ENCODE peak calls at places on chromosomes 12 and 14, in eight cellular contexts. One of them, this sample, is unnamed.

GRCh38 chr12:1666685-1667162 is 24.1 kb upstream of the ADIPOR2 start:
- DNase-seq in fibroblast of lung: no peak
- DNase-seq in pancreas: no peak
- DNase-seq in mammary epithelial cell: no peak
- DNase-seq in CD4-positive, alpha-beta memory T cell: no peak
- DNase-seq in CD8-positive, alpha-beta T cell: no peak
- DNase-seq in heart right ventricle: no peak
- DNase-seq in tibial nerve: no peak
- DNase-seq in this sample: no peak

GRCh38 chr14:89473979-89474378 is 56.9 kb upstream of the FOXN3 start:
- DNase-seq in fibroblast of lung: peak; percentile 64
- DNase-seq in pancreas: no peak
- DNase-seq in mammary epithelial cell: no peak
- DNase-seq in CD4-positive, alpha-beta memory T cell: no peak
- DNase-seq in CD8-positive, alpha-beta T cell: no peak
- DNase-seq in heart right ventricle: no peak
- DNase-seq in tibial nerve: no peak
- DNase-seq in this sample: no peak

GRCh38 chr14:23054000-23054811 is 3.1 kb downstream of the CDH24 start:
- DNase-seq in fibroblast of lung: no peak
- DNase-seq in pancreas: no peak
- DNase-seq in mammary epithelial cell: no peak
- DNase-seq in CD4-positive, alpha-beta memory T cell: no peak
- DNase-seq in CD8-positive, alpha-beta T cell: no peak
- DNase-seq in heart right ventricle: no peak
- DNase-seq in tibial nerve: no peak
- DNase-seq in this sample: no peak

GRCh38 chr14:55536208-55536708 is 43.7 kb upstream of the KTN1 start:
- DNase-seq in fibroblast of lung: peak; percentile 25
- DNase-seq in pancreas: no peak
- DNase-seq in mammary epithelial cell: no peak
- DNase-seq in CD4-positive, alpha-beta memory T cell: no peak
- DNase-seq in CD8-positive, alpha-beta T cell: no peak
- DNase-seq in heart right ventricle: no peak
- DNase-seq in tibial nerve: no peak
- DNase-seq in this sample: no peak

GRCh38 chr12:93894391-93895095 is 217.4 kb downstream of the CRADD start:
- DNase-seq in fibroblast of lung: peak; percentile 86
- DNase-seq in pancreas: peak; percentile 28
- DNase-seq in mammary epithelial cell: no peak
- DNase-seq in CD4-positive, alpha-beta memory T cell: no peak
- DNase-seq in CD8-positive, alpha-beta T cell: no peak
- DNase-seq in heart right ventricle: peak; percentile 95
- DNase-seq in tibial nerve: peak; percentile 38
- DNase-seq in this sample: no peak

GRCh38 chr14:52730708-52731111 is 744 bp downstream of the STYX start:
- DNase-seq in fibroblast of lung: peak; percentile 31
- DNase-seq in pancreas: no peak
- DNase-seq in mammary epithelial cell: peak; percentile 33
- DNase-seq in CD4-positive, alpha-beta memory T cell: no peak
- DNase-seq in CD8-positive, alpha-beta T cell: no peak
- DNase-seq in heart right ventricle: no peak
- DNase-seq in tibial nerve: no peak
- DNase-seq in this sample: no peak

GRCh38 chr14:54440454-54440853 is 720 bp downstream of the CNIH1 start:
- DNase-seq in fibroblast of lung: peak; percentile 5
- DNase-seq in pancreas: no peak
- DNase-seq in mammary epithelial cell: no peak
- DNase-seq in CD4-positive, alpha-beta memory T cell: no peak
- DNase-seq in CD8-positive, alpha-beta T cell: no peak
- DNase-seq in heart right ventricle: no peak
- DNase-seq in tibial nerve: no peak
- DNase-seq in this sample: no peak

GRCh38 chr14:93712838-93713724 is 75.2 kb downstream of the PRIMA1 start:
- DNase-seq in fibroblast of lung: no peak
- DNase-seq in pancreas: no peak
- DNase-seq in mammary epithelial cell: peak; percentile 64
- DNase-seq in CD4-positive, alpha-beta memory T cell: no peak
- DNase-seq in CD8-positive, alpha-beta T cell: no peak
- DNase-seq in heart right ventricle: no peak
- DNase-seq in tibial nerve: no peak
- DNase-seq in this sample: no peak

GRCh38 chr12:129959889-129960288 is 56.1 kb upstream of the TMEM132D start:
- DNase-seq in fibroblast of lung: no peak
- DNase-seq in pancreas: no peak
- DNase-seq in mammary epithelial cell: no peak
- DNase-seq in CD4-positive, alpha-beta memory T cell: no peak
- DNase-seq in CD8-positive, alpha-beta T cell: no peak
- DNase-seq in heart right ventricle: no peak
- DNase-seq in tibial nerve: no peak
- DNase-seq in this sample: no peak

GRCh38 chr12:5808956-5809355 is 136.1 kb downstream of the ANO2 start:
- DNase-seq in fibroblast of lung: peak; percentile 95
- DNase-seq in pancreas: no peak
- DNase-seq in mammary epithelial cell: peak; percentile 13
- DNase-seq in CD4-positive, alpha-beta memory T cell: no peak
- DNase-seq in CD8-positive, alpha-beta T cell: no peak
- DNase-seq in heart right ventricle: no peak
- DNase-seq in tibial nerve: no peak
- DNase-seq in this sample: no peak

GRCh38 chr12:42550815-42551214 is 38.7 kb downstream of the PRICKLE1 start:
- DNase-seq in fibroblast of lung: no peak
- DNase-seq in pancreas: no peak
- DNase-seq in mammary epithelial cell: no peak
- DNase-seq in CD4-positive, alpha-beta memory T cell: no peak
- DNase-seq in CD8-positive, alpha-beta T cell: no peak
- DNase-seq in heart right ventricle: no peak
- DNase-seq in tibial nerve: no peak
- DNase-seq in this sample: no peak

GRCh38 chr14:23385840-23386657 is 9.2 kb downstream of the CMTM5 start:
- DNase-seq in fibroblast of lung: no peak
- DNase-seq in pancreas: peak; percentile 83
- DNase-seq in mammary epithelial cell: no peak
- DNase-seq in CD4-positive, alpha-beta memory T cell: no peak
- DNase-seq in CD8-positive, alpha-beta T cell: no peak
- DNase-seq in heart right ventricle: no peak
- DNase-seq in tibial nerve: no peak
- DNase-seq in this sample: no peak

GRCh38 chr14:101193845-101194355 is 290.4 kb upstream of the RTL1 start:
- DNase-seq in fibroblast of lung: no peak
- DNase-seq in pancreas: peak; percentile 6
- DNase-seq in mammary epithelial cell: no peak
- DNase-seq in CD4-positive, alpha-beta memory T cell: no peak
- DNase-seq in CD8-positive, alpha-beta T cell: no peak
- DNase-seq in heart right ventricle: no peak
- DNase-seq in tibial nerve: no peak
- DNase-seq in this sample: no peak

GRCh38 chr14:98893675-98894074 is 378.3 kb downstream of the BCL11B start:
- DNase-seq in fibroblast of lung: peak; percentile 35
- DNase-seq in pancreas: no peak
- DNase-seq in mammary epithelial cell: peak; percentile 77
- DNase-seq in CD4-positive, alpha-beta memory T cell: no peak
- DNase-seq in CD8-positive, alpha-beta T cell: no peak
- DNase-seq in heart right ventricle: no peak
- DNase-seq in tibial nerve: no peak
- DNase-seq in this sample: no peak

GRCh38 chr14:68522510-68523325 is 270.1 kb downstream of the ZFP36L1 start:
- DNase-seq in fibroblast of lung: no peak
- DNase-seq in pancreas: no peak
- DNase-seq in mammary epithelial cell: no peak
- DNase-seq in CD4-positive, alpha-beta memory T cell: no peak
- DNase-seq in CD8-positive, alpha-beta T cell: no peak
- DNase-seq in heart right ventricle: no peak
- DNase-seq in tibial nerve: no peak
- DNase-seq in this sample: no peak

GRCh38 chr12:28024231-28024995 is 51.9 kb upstream of the PTHLH start:
- DNase-seq in fibroblast of lung: peak; percentile 94
- DNase-seq in pancreas: no peak
- DNase-seq in mammary epithelial cell: peak; percentile 92
- DNase-seq in CD4-positive, alpha-beta memory T cell: no peak
- DNase-seq in CD8-positive, alpha-beta T cell: no peak
- DNase-seq in heart right ventricle: no peak
- DNase-seq in tibial nerve: no peak
- DNase-seq in this sample: no peak

GRCh38 chr12:120062976-120063579 is 53.5 kb downstream of the RAB35 start:
- DNase-seq in fibroblast of lung: no peak
- DNase-seq in pancreas: no peak
- DNase-seq in mammary epithelial cell: no peak
- DNase-seq in CD4-positive, alpha-beta memory T cell: no peak
- DNase-seq in CD8-positive, alpha-beta T cell: no peak
- DNase-seq in heart right ventricle: no peak
- DNase-seq in tibial nerve: no peak
- DNase-seq in this sample: no peak
- H3K4me1 ChIP-seq in fibroblast of lung: no peaks in the 10 kb centered on the region
- H3K4me1 ChIP-seq in pancreas: no peaks in the 10 kb centered on the region
- H3K4me1 ChIP-seq in mammary epithelial cell: peaks cover 8% of the 10 kb centered on the region
- H3K4me1 ChIP-seq in CD4-positive, alpha-beta memory T cell: no peaks in the 10 kb centered on the region
- H3K4me1 ChIP-seq in CD8-positive, alpha-beta T cell: no peaks in the 10 kb centered on the region
- H3K4me1 ChIP-seq in heart right ventricle: peaks cover 8% of the 10 kb centered on the region
- H3K4me1 ChIP-seq in tibial nerve: no peaks in the 10 kb centered on the region
- H3K4me1 ChIP-seq in this sample: no peaks in the 10 kb centered on the region

GRCh38 chr12:109466821-109467220 is 10.3 kb downstream of the KCTD10 start:
- DNase-seq in fibroblast of lung: no peak
- DNase-seq in pancreas: no peak
- DNase-seq in mammary epithelial cell: no peak
- DNase-seq in CD4-positive, alpha-beta memory T cell: no peak
- DNase-seq in CD8-positive, alpha-beta T cell: no peak
- DNase-seq in heart right ventricle: no peak
- DNase-seq in tibial nerve: no peak
- DNase-seq in this sample: no peak
- H3K4me3 ChIP-seq in fibroblast of lung: no peak overlapping the region
- H3K4me3 ChIP-seq in pancreas: no peak overlapping the region
- H3K4me3 ChIP-seq in mammary epithelial cell: no peak overlapping the region
- H3K4me3 ChIP-seq in CD4-positive, alpha-beta memory T cell: no peak overlapping the region
- H3K4me3 ChIP-seq in CD8-positive, alpha-beta T cell: no peak overlapping the region
- H3K4me3 ChIP-seq in heart right ventricle: no peak overlapping the region
- H3K4me3 ChIP-seq in tibial nerve: no peak overlapping the region
- H3K4me3 ChIP-seq in this sample: no peak overlapping the region

DNA sequence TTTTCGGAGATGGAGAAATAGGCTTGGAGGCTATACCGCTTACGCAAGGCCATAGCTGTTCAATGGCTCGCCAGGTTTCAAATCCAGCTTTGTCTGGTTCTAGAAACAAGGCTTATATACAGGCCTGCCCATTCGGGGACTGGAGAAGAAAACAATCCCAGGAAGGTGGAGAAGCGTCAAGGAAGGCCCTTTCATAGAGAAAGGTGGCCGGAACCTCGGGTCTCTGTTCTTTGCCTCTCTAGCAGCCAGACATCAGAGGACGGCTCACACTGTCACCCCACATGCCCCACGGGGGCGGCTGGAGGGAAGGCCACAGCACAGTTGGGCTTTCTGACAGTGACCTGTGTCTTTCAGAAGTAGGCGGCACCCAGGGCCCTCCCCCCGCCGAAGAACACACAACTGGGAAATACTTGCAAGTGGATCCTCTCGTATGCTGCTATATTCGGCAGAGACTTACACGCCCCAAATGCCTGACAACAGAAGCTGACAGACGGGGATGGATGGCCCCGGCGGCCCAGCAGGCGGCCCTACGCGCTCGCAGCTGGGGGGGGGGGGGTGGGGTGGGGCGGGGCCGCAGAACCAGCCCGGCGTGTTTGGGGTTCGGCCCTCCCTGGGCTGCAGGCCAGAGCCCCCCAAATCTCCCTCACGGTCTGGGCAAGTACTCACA is 4.5 kb upstream of the SETD1B start:
- DNase-seq in fibroblast of lung: peak; percentile 92
- DNase-seq in pancreas: peak; percentile 71
- DNase-seq in mammary epithelial cell: peak; percentile 83
- DNase-seq in CD4-positive, alpha-beta memory T cell: peak; percentile 66
- DNase-seq in CD8-positive, alpha-beta T cell: no peak
- DNase-seq in heart right ventricle: peak; percentile 84
- DNase-seq in tibial nerve: peak; percentile 52
- DNase-seq in this sample: peak; percentile 78
- H3K27ac ChIP-seq in fibroblast of lung: peak overlapping the region; percentile 97
- H3K27ac ChIP-seq in pancreas: peak overlapping the region; percentile 100
- H3K27ac ChIP-seq in mammary epithelial cell: peak overlapping the region; percentile 92
- H3K27ac ChIP-seq in CD4-positive, alpha-beta memory T cell: peak overlapping the region; percentile 91
- H3K27ac ChIP-seq in CD8-positive, alpha-beta T cell: peak overlapping the region; percentile 98
- H3K27ac ChIP-seq in heart right ventricle: peak overlapping the region; percentile 100
- H3K27ac ChIP-seq in tibial nerve: peak overlapping the region; percentile 100
- H3K27ac ChIP-seq in this sample: peak overlapping the region; percentile 94

GRCh38 chr12:124510301-124510970 is 57.0 kb downstream of the NCOR2 start:
- DNase-seq in fibroblast of lung: no peak
- DNase-seq in pancreas: no peak
- DNase-seq in mammary epithelial cell: no peak
- DNase-seq in CD4-positive, alpha-beta memory T cell: no peak
- DNase-seq in CD8-positive, alpha-beta T cell: no peak
- DNase-seq in heart right ventricle: no peak
- DNase-seq in tibial nerve: no peak
- DNase-seq in this sample: no peak

GRCh38 chr12:124509676-124510300 is 57.6 kb downstream of the NCOR2 start:
- DNase-seq in fibroblast of lung: peak; percentile 93
- DNase-seq in pancreas: peak; percentile 54
- DNase-seq in mammary epithelial cell: peak; percentile 89
- DNase-seq in CD4-positive, alpha-beta memory T cell: no peak
- DNase-seq in CD8-positive, alpha-beta T cell: no peak
- DNase-seq in heart right ventricle: no peak
- DNase-seq in tibial nerve: peak; percentile 81
- DNase-seq in this sample: no peak

GRCh38 chr12:124513297-124513867 is 54.0 kb downstream of the NCOR2 start:
- DNase-seq in fibroblast of lung: peak; percentile 62
- DNase-seq in pancreas: no peak
- DNase-seq in mammary epithelial cell: no peak
- DNase-seq in CD4-positive, alpha-beta memory T cell: no peak
- DNase-seq in CD8-positive, alpha-beta T cell: no peak
- DNase-seq in heart right ventricle: no peak
- DNase-seq in tibial nerve: no peak
- DNase-seq in this sample: no peak

GRCh38 chr12:124512667-124513296 is 54.6 kb downstream of the NCOR2 start:
- DNase-seq in fibroblast of lung: peak; percentile 97
- DNase-seq in pancreas: peak; percentile 62
- DNase-seq in mammary epithelial cell: peak; percentile 95
- DNase-seq in CD4-positive, alpha-beta memory T cell: no peak
- DNase-seq in CD8-positive, alpha-beta T cell: no peak
- DNase-seq in heart right ventricle: peak; percentile 90
- DNase-seq in tibial nerve: peak; percentile 86
- DNase-seq in this sample: no peak

DNA sequence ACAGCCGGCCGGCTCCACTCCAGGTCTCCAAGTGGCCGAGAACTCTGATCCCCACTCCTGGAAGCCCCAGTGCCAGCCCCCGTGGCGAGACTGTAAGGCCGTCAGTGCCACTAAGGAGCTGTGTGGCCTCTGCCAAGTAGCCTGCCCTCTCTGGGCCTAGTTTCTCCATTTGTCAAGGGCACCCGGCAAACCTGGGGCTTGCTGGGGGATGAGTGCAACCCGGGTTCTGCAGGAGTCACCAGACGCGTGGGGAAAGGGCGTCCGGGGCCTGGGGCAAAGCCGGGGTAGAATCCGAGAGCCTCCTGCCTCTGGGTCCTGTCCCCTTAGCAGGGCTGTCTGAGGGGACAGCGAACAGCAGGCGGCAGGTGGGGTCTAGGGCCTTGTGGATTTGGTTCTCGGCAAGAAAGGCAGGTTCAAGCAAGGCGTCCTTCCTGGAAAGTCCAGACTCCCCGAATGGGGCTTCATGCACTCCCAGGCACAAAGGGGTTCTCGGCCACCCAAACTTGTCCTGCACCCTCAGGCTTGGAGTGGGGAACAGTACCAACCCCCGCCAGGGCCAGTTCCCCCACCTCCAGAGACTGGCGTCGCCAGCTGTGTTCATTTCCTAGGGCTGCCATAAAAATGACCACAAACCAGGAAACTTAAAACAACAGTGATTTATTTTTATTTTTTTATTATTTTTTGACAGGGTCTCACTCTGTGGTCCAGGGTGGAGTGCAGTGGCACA is 56.0 kb downstream of the NCOR2 start:
- DNase-seq in fibroblast of lung: no peak
- DNase-seq in pancreas: no peak
- DNase-seq in mammary epithelial cell: no peak
- DNase-seq in CD4-positive, alpha-beta memory T cell: no peak
- DNase-seq in CD8-positive, alpha-beta T cell: no peak
- DNase-seq in heart right ventricle: no peak
- DNase-seq in tibial nerve: no peak
- DNase-seq in this sample: no peak
- H3K4me1 ChIP-seq in fibroblast of lung: peaks cover 40% of the 10 kb centered on the region
- H3K4me1 ChIP-seq in pancreas: peaks cover 73% of the 10 kb centered on the region
- H3K4me1 ChIP-seq in mammary epithelial cell: peaks cover 87% of the 10 kb centered on the region
- H3K4me1 ChIP-seq in CD4-positive, alpha-beta memory T cell: peaks cover 5% of the 10 kb centered on the region
- H3K4me1 ChIP-seq in CD8-positive, alpha-beta T cell: no peaks in the 10 kb centered on the region
- H3K4me1 ChIP-seq in heart right ventricle: peaks cover 100% of the 10 kb centered on the region
- H3K4me1 ChIP-seq in tibial nerve: peaks cover 74% of the 10 kb centered on the region
- H3K4me1 ChIP-seq in this sample: no peaks in the 10 kb centered on the region

This sample was measured in CD8-positive, alpha-beta memory T cell.